ENCODE peak calls at places on chromosomes 12 and 14, in seven cellular contexts. K, I, Y, C, Q, P and E are unnamed samples.

GRCh38 chr14:101076451-101077220 is 173.1 kb upstream of the RTL1 start:
- DNase-seq in Q (no peak), K (no peak), C (peak; percentile 11), Y (no peak), I (no peak), P (no peak), E (no peak)

GRCh38 chr12:84764006-84764405 is 148.6 kb downstream of the SLC6A15 start:
- DNase-seq in K (no peak), Q (no peak), I (peak; percentile 2), P (no peak), C (no peak), Y (no peak), E (no peak)

GRCh38 chr12:51067771-51068170 is 15.6 kb downstream of the CSRNP2 start:
- DNase-seq in I (no peak), C (no peak), Q (no peak), K (no peak), Y (no peak), P (no peak), E (no peak)

GRCh38 chr12:30573145-30573544 is 122.5 kb downstream of the IPO8 start:
- DNase-seq in Q (no peak), K (no peak), Y (no peak), P (no peak), I (no peak), C (no peak), E (no peak)

GRCh38 chr12:4829793-4830162 is 79.9 kb upstream of the KCNA1 start:
- DNase-seq in C (no peak), Y (no peak), P (peak; percentile 72), K (no peak), Q (no peak), I (no peak), E (no peak)

GRCh38 chr14:103107455-103107854 is 12.9 kb downstream of the EXOC3L4 start:
- DNase-seq in Y (no peak), I (no peak), P (no peak), K (no peak), C (no peak), Q (no peak), E (no peak)

GRCh38 chr12:44377443-44378160 is 498.5 kb downstream of the NELL2 start:
- DNase-seq in I (no peak), K (no peak), P (no peak), C (no peak), Y (no peak), Q (no peak), E (no peak)

GRCh38 chr12:12724421-12725085 is 7.4 kb downstream of the CDKN1B start:
- DNase-seq in C (no peak), Y (no peak), P (no peak), I (no peak), K (no peak), Q (no peak), E (peak; percentile 28)

GRCh38 chr12:4962539-4963486 is 53.1 kb downstream of the KCNA1 start:
- DNase-seq in P (no peak), Y (no peak), C (no peak), K (no peak), Q (no peak), I (no peak), E (no peak)

GRCh38 chr14:55773297-55773696 is 193.3 kb downstream of the KTN1 start:
- DNase-seq in Y (no peak), I (no peak), Q (no peak), C (no peak), P (no peak), K (no peak), E (no peak)

GRCh38 chr14:94562941-94563883 is 2.0 kb downstream of the SERPINA4 start:
- DNase-seq in K (no peak), I (no peak), Y (no peak), Q (no peak), P (no peak), C (no peak), E (no peak)

GRCh38 chr12:9344540-9344939 is 136.3 kb upstream of the PZP start:
- DNase-seq in Y (no peak), K (peak; percentile 23), C (no peak), I (no peak), Q (no peak), P (no peak), E (no peak)

GRCh38 chr14:64702493-64703392 is 1.5 kb upstream of the PLEKHG3 start:
- DNase-seq in C (peak; percentile 96), I (no peak), Y (peak; percentile 81), K (no peak), Q (no peak), P (no peak), E (peak; percentile 30)

GRCh38 chr12:12562016-12562483 is 613 bp downstream of the DUSP16 start:
- DNase-seq in P (no peak), I (peak; percentile 18), K (peak; percentile 26), Y (peak; percentile 27), C (peak; percentile 34), Q (no peak), E (peak; percentile 61)

GRCh38 chr14:80621701-80622100 is 319.8 kb downstream of the CEP128 start:
- DNase-seq in P (no peak), I (peak; percentile 89), Y (no peak), K (peak; percentile 80), Q (no peak), C (no peak), E (no peak)

GRCh38 chr14:38839743-38840375 is 263.2 kb downstream of the SEC23A start:
- DNase-seq in K (peak; percentile 44), Q (no peak), Y (no peak), C (no peak), P (no peak), I (no peak), E (no peak)

GRCh38 chr12:113879658-113880057 is 86.5 kb downstream of the RBM19 start:
- DNase-seq in C (no peak), Q (no peak), I (no peak), Y (no peak), K (no peak), P (no peak), E (no peak)

GRCh38 chr12:69243099-69244084 is 4.0 kb downstream of the CPSF6 start:
- DNase-seq in K (no peak), Q (no peak), P (no peak), I (no peak), C (no peak), Y (no peak), E (no peak)

GRCh38 chr12:118063567-118064391 is 2.8 kb upstream of the WSB2 start:
- DNase-seq in C (no peak), I (peak; percentile 52), K (peak; percentile 37), P (no peak), Y (no peak), Q (no peak), E (no peak)

GRCh38 chr12:39227218-39227617 is 215.7 kb downstream of the KIF21A start:
- DNase-seq in C (no peak), Q (no peak), I (no peak), Y (no peak), P (no peak), K (no peak), E (no peak)

GRCh38 chr14:85057266-85057665 is 472.7 kb upstream of the FLRT2 start:
- DNase-seq in C (no peak), P (no peak), Y (no peak), K (no peak), I (no peak), Q (no peak), E (no peak)

GRCh38 chr14:44798386-44799242 is 163.1 kb downstream of the KLHL28 start:
- DNase-seq in K (no peak), I (no peak), C (no peak), Q (no peak), P (no peak), Y (no peak), E (no peak)

GRCh38 chr14:44791730-44792129 is 170.0 kb downstream of the KLHL28 start:
- DNase-seq in I (peak; percentile 62), K (no peak), Y (no peak), C (no peak), P (no peak), Q (no peak), E (no peak)

DNA sequence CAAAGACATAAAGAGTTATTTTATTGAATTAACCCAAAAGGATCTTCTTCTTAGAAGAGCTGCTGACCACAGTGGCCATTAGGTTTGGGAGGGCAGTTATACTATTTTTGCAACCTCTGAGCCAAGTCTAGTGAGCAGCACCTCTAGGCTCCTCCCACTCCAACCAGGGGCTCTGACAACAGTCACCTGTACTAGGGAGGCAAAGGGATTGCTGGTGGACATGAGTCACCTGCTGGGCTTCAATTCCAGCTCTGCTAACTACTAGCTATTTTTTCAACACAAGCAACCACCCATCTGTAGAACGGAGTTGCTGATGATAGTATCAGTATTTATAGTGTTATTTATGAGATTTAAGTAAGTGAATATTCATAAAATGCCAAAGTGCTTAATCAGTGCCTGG is 166.0 kb downstream of the KLHL28 start:
- DNase-seq in C (peak; percentile 23), K (no peak), Q (no peak), I (peak; percentile 10), Y (no peak), P (no peak), E (no peak)
- TF ChIP-seq CTCF in C (no peak), K (no peak), Q (no peak), I (no peak), Y (no peak), P (no peak), E (no peak)

DNA sequence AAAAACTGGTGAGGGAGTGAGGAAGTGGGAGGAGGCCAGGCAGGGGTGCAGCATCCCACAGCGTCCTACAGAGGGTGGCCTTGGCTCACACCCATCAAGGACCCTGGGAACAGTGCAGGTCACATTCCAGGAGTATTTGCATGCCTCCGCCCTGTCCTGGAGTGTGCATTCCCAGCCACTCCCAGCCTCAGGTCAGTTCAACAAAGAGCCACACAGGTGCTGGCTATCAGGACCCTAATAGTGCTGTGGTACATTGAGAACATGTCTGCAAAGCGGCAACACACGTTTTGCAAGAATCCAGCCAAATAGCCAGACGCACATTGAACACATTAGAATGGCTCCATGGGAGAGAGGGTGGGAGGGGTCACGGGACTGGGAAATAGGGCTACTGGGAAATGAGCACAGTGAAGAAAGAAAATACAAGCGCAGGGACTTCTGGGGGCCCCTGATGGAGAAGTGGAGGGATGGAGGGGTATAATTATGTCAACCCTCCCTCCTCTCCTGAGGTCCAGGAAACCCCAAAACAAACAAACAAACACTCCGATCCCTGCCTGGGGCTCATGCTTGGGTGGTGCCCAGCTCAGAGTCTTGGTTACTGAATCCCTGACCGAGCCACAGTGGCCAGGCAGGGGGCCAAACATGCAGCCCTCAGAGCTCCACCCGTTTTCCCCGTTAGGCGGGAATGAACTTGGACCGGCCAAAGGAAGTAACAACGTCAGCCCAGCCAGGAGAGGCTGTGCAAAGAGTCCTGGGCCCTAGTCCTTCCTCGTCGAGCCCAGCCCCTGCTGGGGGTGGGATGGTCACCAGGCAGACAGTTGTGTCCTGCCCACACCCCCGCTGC is 36.4 kb downstream of the CMKLR1 start:
- DNase-seq in I (no peak), P (no peak), K (peak; percentile 29), C (peak; percentile 57), Q (peak; percentile 88), Y (peak; percentile 43), E (no peak)
- TF ChIP-seq CTCF in I (no peak), P (no peak), K (no peak), C (no peak), Q (no peak), Y (no peak), E (no peak)

GRCh38 chr12:70692681-70693288 is 55.6 kb upstream of the PTPRB start:
- DNase-seq in Q (no peak), K (peak; percentile 68), C (no peak), I (peak; percentile 29), P (no peak), Y (no peak), E (no peak)
- TF ChIP-seq CTCF in Q (peak; percentile 41), K (peak; percentile 75), C (peak; percentile 29), I (peak; percentile 51), P (peak; percentile 29), Y (no peak), E (no peak)

DNA sequence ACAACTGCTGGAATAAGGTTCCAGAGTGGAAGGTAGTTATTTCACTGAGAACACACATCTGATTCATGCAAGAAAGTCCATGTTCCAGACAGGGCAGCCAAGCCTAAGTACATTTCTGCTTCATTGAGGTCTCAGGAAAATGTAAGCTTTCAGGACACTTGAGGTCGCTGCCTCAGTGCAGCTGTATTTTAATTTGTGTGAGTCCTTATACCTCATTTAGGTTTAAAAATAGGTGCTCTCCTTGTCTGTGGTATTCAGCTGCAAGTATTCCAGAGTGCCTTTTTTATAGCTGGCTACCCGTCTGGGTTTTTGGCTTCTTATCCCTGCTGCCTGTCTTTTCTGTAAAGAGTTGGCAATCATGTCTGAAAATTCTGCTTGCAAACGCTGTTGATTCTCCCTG is 45.2 kb upstream of the PLBD1 start:
- DNase-seq in K (no peak), I (no peak), Y (no peak), Q (no peak), P (no peak), C (no peak), E (no peak)
- TF ChIP-seq CTCF in K (no peak), I (no peak), Y (no peak), Q (no peak), P (no peak), C (no peak), E (no peak)